ENCODE peak calls at places on chromosomes 3 and 15, in eight cellular contexts. One of them, this sample, is unnamed.

GRCh38 chr3:14614189-14614588 is 37.4 kb upstream of the CCDC174 start:
- DNase-seq in H9: no peak
- DNase-seq in mesothelial cell of epicardium: no peak
- DNase-seq in B cell: no peak
- DNase-seq in heart right ventricle: no peak
- DNase-seq in right lobe of liver: no peak
- DNase-seq in adrenal gland: no peak
- DNase-seq in bronchial epithelial cell: peak; percentile 33
- DNase-seq in this sample: no peak

GRCh38 chr15:55960946-55961345 is 32.5 kb downstream of the NEDD4 start:
- DNase-seq in mesothelial cell of epicardium: no peak
- DNase-seq in B cell: no peak
- DNase-seq in heart right ventricle: no peak
- DNase-seq in H9: no peak
- DNase-seq in right lobe of liver: no peak
- DNase-seq in adrenal gland: no peak
- DNase-seq in bronchial epithelial cell: no peak
- DNase-seq in this sample: no peak

GRCh38 chr3:78732471-78732870 is 1035.3 kb downstream of the ROBO1 start:
- DNase-seq in mesothelial cell of epicardium: no peak
- DNase-seq in adrenal gland: no peak
- DNase-seq in right lobe of liver: no peak
- DNase-seq in B cell: no peak
- DNase-seq in bronchial epithelial cell: no peak
- DNase-seq in heart right ventricle: no peak
- DNase-seq in H9: no peak
- DNase-seq in this sample: no peak

GRCh38 chr15:85834651-85835050 is 39.9 kb upstream of the KLHL25 start:
- DNase-seq in mesothelial cell of epicardium: no peak
- DNase-seq in adrenal gland: no peak
- DNase-seq in H9: no peak
- DNase-seq in heart right ventricle: no peak
- DNase-seq in right lobe of liver: no peak
- DNase-seq in B cell: no peak
- DNase-seq in bronchial epithelial cell: no peak
- DNase-seq in this sample: no peak

GRCh38 chr3:99474776-99475175 is 163.6 kb upstream of the COL8A1 start:
- DNase-seq in right lobe of liver: no peak
- DNase-seq in heart right ventricle: no peak
- DNase-seq in adrenal gland: no peak
- DNase-seq in H9: no peak
- DNase-seq in bronchial epithelial cell: no peak
- DNase-seq in B cell: no peak
- DNase-seq in mesothelial cell of epicardium: no peak
- DNase-seq in this sample: no peak

GRCh38 chr3:177061382-177061781 is 135.9 kb downstream of the TBL1XR1 start:
- DNase-seq in bronchial epithelial cell: no peak
- DNase-seq in B cell: no peak
- DNase-seq in H9: no peak
- DNase-seq in mesothelial cell of epicardium: no peak
- DNase-seq in right lobe of liver: no peak
- DNase-seq in adrenal gland: no peak
- DNase-seq in heart right ventricle: no peak
- DNase-seq in this sample: no peak

GRCh38 chr3:31917303-31917903 is 63.7 kb downstream of the OSBPL10 start:
- DNase-seq in B cell: peak; percentile 44
- DNase-seq in H9: no peak
- DNase-seq in right lobe of liver: no peak
- DNase-seq in mesothelial cell of epicardium: no peak
- DNase-seq in adrenal gland: no peak
- DNase-seq in heart right ventricle: no peak
- DNase-seq in bronchial epithelial cell: no peak
- DNase-seq in this sample: no peak

GRCh38 chr15:99446565-99447496 is 119.0 kb upstream of the MEF2A start:
- DNase-seq in bronchial epithelial cell: no peak
- DNase-seq in mesothelial cell of epicardium: no peak
- DNase-seq in H9: peak; percentile 38
- DNase-seq in right lobe of liver: no peak
- DNase-seq in B cell: no peak
- DNase-seq in adrenal gland: no peak
- DNase-seq in heart right ventricle: no peak
- DNase-seq in this sample: no peak

GRCh38 chr3:127775398-127776109 is 46.8 kb downstream of the MGLL start:
- DNase-seq in right lobe of liver: no peak
- DNase-seq in heart right ventricle: peak; percentile 64
- DNase-seq in B cell: no peak
- DNase-seq in bronchial epithelial cell: no peak
- DNase-seq in adrenal gland: no peak
- DNase-seq in mesothelial cell of epicardium: no peak
- DNase-seq in H9: no peak
- DNase-seq in this sample: peak; percentile 39

GRCh38 chr15:98216166-98216565 is 255.7 kb downstream of the ARRDC4 start:
- DNase-seq in heart right ventricle: no peak
- DNase-seq in right lobe of liver: no peak
- DNase-seq in mesothelial cell of epicardium: no peak
- DNase-seq in bronchial epithelial cell: no peak
- DNase-seq in B cell: no peak
- DNase-seq in adrenal gland: no peak
- DNase-seq in H9: no peak
- DNase-seq in this sample: no peak

GRCh38 chr3:104873331-104873730 is 493.4 kb upstream of the ALCAM start:
- DNase-seq in H9: no peak
- DNase-seq in mesothelial cell of epicardium: no peak
- DNase-seq in heart right ventricle: no peak
- DNase-seq in right lobe of liver: no peak
- DNase-seq in bronchial epithelial cell: no peak
- DNase-seq in B cell: no peak
- DNase-seq in adrenal gland: no peak
- DNase-seq in this sample: no peak

GRCh38 chr15:69604050-69604378 is 151.4 kb downstream of the RPLP1 start:
- DNase-seq in bronchial epithelial cell: peak; percentile 48
- DNase-seq in mesothelial cell of epicardium: no peak
- DNase-seq in B cell: no peak
- DNase-seq in adrenal gland: no peak
- DNase-seq in heart right ventricle: no peak
- DNase-seq in right lobe of liver: no peak
- DNase-seq in H9: peak; percentile 58
- DNase-seq in this sample: no peak

GRCh38 chr3:121988146-121988545 is 33.9 kb downstream of the ILDR1 start:
- DNase-seq in adrenal gland: no peak
- DNase-seq in heart right ventricle: no peak
- DNase-seq in H9: no peak
- DNase-seq in mesothelial cell of epicardium: no peak
- DNase-seq in bronchial epithelial cell: peak; percentile 15
- DNase-seq in B cell: no peak
- DNase-seq in right lobe of liver: no peak
- DNase-seq in this sample: no peak

GRCh38 chr3:145900056-145900829 is 260.7 kb downstream of the PLOD2 start:
- DNase-seq in H9: no peak
- DNase-seq in B cell: no peak
- DNase-seq in mesothelial cell of epicardium: no peak
- DNase-seq in heart right ventricle: no peak
- DNase-seq in right lobe of liver: no peak
- DNase-seq in bronchial epithelial cell: no peak
- DNase-seq in adrenal gland: no peak
- DNase-seq in this sample: no peak

GRCh38 chr3:141963301-141963700 is 86.9 kb downstream of the ATP1B3 start:
- DNase-seq in bronchial epithelial cell: no peak
- DNase-seq in right lobe of liver: no peak
- DNase-seq in adrenal gland: no peak
- DNase-seq in heart right ventricle: no peak
- DNase-seq in H9: no peak
- DNase-seq in mesothelial cell of epicardium: no peak
- DNase-seq in B cell: no peak
- DNase-seq in this sample: no peak

GRCh38 chr3:137692803-137693431 is 71.2 kb upstream of the SOX14 start:
- DNase-seq in mesothelial cell of epicardium: no peak
- DNase-seq in heart right ventricle: no peak
- DNase-seq in right lobe of liver: peak; percentile 49
- DNase-seq in B cell: no peak
- DNase-seq in adrenal gland: no peak
- DNase-seq in H9: peak; percentile 79
- DNase-seq in bronchial epithelial cell: peak; percentile 18
- DNase-seq in this sample: no peak
- TF ChIP-seq CTCF in mesothelial cell of epicardium: peak; percentile 25
- TF ChIP-seq CTCF in heart right ventricle: peak; percentile 28
- TF ChIP-seq CTCF in right lobe of liver: peak; percentile 60
- TF ChIP-seq CTCF in B cell: no peak
- TF ChIP-seq CTCF in adrenal gland: no peak
- TF ChIP-seq CTCF in H9: peak; percentile 95
- TF ChIP-seq CTCF in bronchial epithelial cell: peak; percentile 65
- TF ChIP-seq CTCF in this sample: no peak

GRCh38 chr3:116453676-116454346 is 8.5 kb upstream of the LSAMP start:
- DNase-seq in bronchial epithelial cell: peak; percentile 2
- DNase-seq in H9: no peak
- DNase-seq in mesothelial cell of epicardium: no peak
- DNase-seq in adrenal gland: no peak
- DNase-seq in B cell: no peak
- DNase-seq in right lobe of liver: no peak
- DNase-seq in heart right ventricle: no peak
- DNase-seq in this sample: no peak
- TF ChIP-seq CTCF in bronchial epithelial cell: no peak
- TF ChIP-seq CTCF in H9: peak; percentile 34
- TF ChIP-seq CTCF in mesothelial cell of epicardium: peak; percentile 55
- TF ChIP-seq CTCF in adrenal gland: no peak
- TF ChIP-seq CTCF in B cell: no peak
- TF ChIP-seq CTCF in right lobe of liver: no peak
- TF ChIP-seq CTCF in heart right ventricle: no peak
- TF ChIP-seq CTCF in this sample: no peak

GRCh38 chr3:179447251-179447650 is 4.0 kb downstream of the GNB4 start:
- DNase-seq in B cell: no peak
- DNase-seq in mesothelial cell of epicardium: no peak
- DNase-seq in right lobe of liver: no peak
- DNase-seq in H9: no peak
- DNase-seq in heart right ventricle: no peak
- DNase-seq in adrenal gland: no peak
- DNase-seq in bronchial epithelial cell: no peak
- DNase-seq in this sample: no peak

GRCh38 chr3:179450901-179451334 is 352 bp downstream of the GNB4 start:
- DNase-seq in mesothelial cell of epicardium: no peak
- DNase-seq in bronchial epithelial cell: peak; percentile 18
- DNase-seq in H9: no peak
- DNase-seq in adrenal gland: no peak
- DNase-seq in right lobe of liver: no peak
- DNase-seq in B cell: no peak
- DNase-seq in heart right ventricle: no peak
- DNase-seq in this sample: no peak

GRCh38 chr3:179449621-179450020 is 1.6 kb downstream of the GNB4 start:
- DNase-seq in mesothelial cell of epicardium: no peak
- DNase-seq in B cell: no peak
- DNase-seq in right lobe of liver: no peak
- DNase-seq in adrenal gland: no peak
- DNase-seq in heart right ventricle: no peak
- DNase-seq in bronchial epithelial cell: no peak
- DNase-seq in H9: no peak
- DNase-seq in this sample: no peak

GRCh38 chr3:179450321-179450720 is 949 bp downstream of the GNB4 start:
- DNase-seq in H9: no peak
- DNase-seq in adrenal gland: no peak
- DNase-seq in B cell: no peak
- DNase-seq in right lobe of liver: no peak
- DNase-seq in bronchial epithelial cell: no peak
- DNase-seq in heart right ventricle: no peak
- DNase-seq in mesothelial cell of epicardium: no peak
- DNase-seq in this sample: no peak

GRCh38 chr3:179446501-179446900 is 4.8 kb downstream of the GNB4 start:
- DNase-seq in H9: no peak
- DNase-seq in right lobe of liver: no peak
- DNase-seq in mesothelial cell of epicardium: no peak
- DNase-seq in B cell: peak; percentile 25
- DNase-seq in heart right ventricle: no peak
- DNase-seq in adrenal gland: no peak
- DNase-seq in bronchial epithelial cell: peak; percentile 35
- DNase-seq in this sample: no peak
- TF ChIP-seq CTCF in H9: peak; percentile 65
- TF ChIP-seq CTCF in right lobe of liver: peak; percentile 19
- TF ChIP-seq CTCF in mesothelial cell of epicardium: no peak
- TF ChIP-seq CTCF in B cell: no peak
- TF ChIP-seq CTCF in heart right ventricle: peak; percentile 51
- TF ChIP-seq CTCF in adrenal gland: peak; percentile 8
- TF ChIP-seq CTCF in bronchial epithelial cell: peak; percentile 22
- TF ChIP-seq CTCF in this sample: no peak

GRCh38 chr3:193132247-193132646 is 108.8 kb upstream of the PLAAT1 start:
- DNase-seq in H9: no peak
- DNase-seq in heart right ventricle: no peak
- DNase-seq in bronchial epithelial cell: peak; percentile 40
- DNase-seq in mesothelial cell of epicardium: no peak
- DNase-seq in B cell: no peak
- DNase-seq in adrenal gland: no peak
- DNase-seq in right lobe of liver: no peak
- DNase-seq in this sample: no peak

GRCh38 chr3:193130576-193130975 is 110.4 kb upstream of the PLAAT1 start:
- DNase-seq in B cell: no peak
- DNase-seq in heart right ventricle: no peak
- DNase-seq in right lobe of liver: no peak
- DNase-seq in adrenal gland: no peak
- DNase-seq in mesothelial cell of epicardium: no peak
- DNase-seq in H9: no peak
- DNase-seq in bronchial epithelial cell: no peak
- DNase-seq in this sample: no peak

GRCh38 chr3:193124861-193125260 is 116.2 kb upstream of the PLAAT1 start:
- DNase-seq in adrenal gland: no peak
- DNase-seq in B cell: no peak
- DNase-seq in right lobe of liver: no peak
- DNase-seq in mesothelial cell of epicardium: no peak
- DNase-seq in bronchial epithelial cell: no peak
- DNase-seq in H9: no peak
- DNase-seq in heart right ventricle: no peak
- DNase-seq in this sample: no peak

GRCh38 chr3:193132923-193133463 is 108.0 kb upstream of the PLAAT1 start:
- DNase-seq in bronchial epithelial cell: peak; percentile 38
- DNase-seq in H9: no peak
- DNase-seq in B cell: no peak
- DNase-seq in heart right ventricle: no peak
- DNase-seq in mesothelial cell of epicardium: no peak
- DNase-seq in adrenal gland: no peak
- DNase-seq in right lobe of liver: no peak
- DNase-seq in this sample: no peak

DNA sequence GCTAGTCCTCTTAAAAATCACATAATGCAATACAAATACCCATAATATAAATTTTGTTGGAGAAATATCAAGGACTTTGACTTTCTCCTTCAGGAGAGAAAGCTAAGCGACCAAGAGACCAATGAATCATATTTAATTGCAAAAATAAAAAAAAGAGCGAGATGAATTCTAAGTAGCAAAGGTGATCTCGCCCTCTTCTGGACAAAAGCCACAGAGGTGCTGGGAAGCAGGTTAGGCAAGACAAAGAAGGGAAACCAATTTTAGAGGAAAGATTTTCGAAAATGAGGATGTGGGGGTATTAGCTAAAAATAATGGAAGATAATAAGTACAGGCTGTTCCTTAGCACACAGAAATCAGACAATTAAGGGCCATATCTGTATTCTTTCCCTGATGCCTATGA is 111.4 kb upstream of the PLAAT1 start:
- DNase-seq in right lobe of liver: no peak
- DNase-seq in mesothelial cell of epicardium: no peak
- DNase-seq in B cell: no peak
- DNase-seq in bronchial epithelial cell: no peak
- DNase-seq in adrenal gland: no peak
- DNase-seq in heart right ventricle: no peak
- DNase-seq in H9: no peak
- DNase-seq in this sample: no peak
- TF ChIP-seq CTCF in right lobe of liver: no peak
- TF ChIP-seq CTCF in mesothelial cell of epicardium: no peak
- TF ChIP-seq CTCF in B cell: no peak
- TF ChIP-seq CTCF in bronchial epithelial cell: no peak
- TF ChIP-seq CTCF in adrenal gland: no peak
- TF ChIP-seq CTCF in heart right ventricle: no peak
- TF ChIP-seq CTCF in H9: peak; percentile 67
- TF ChIP-seq CTCF in this sample: no peak

This sample was measured in omental fat pad.